ENCODE peak calls at places on chromosomes 2 and 18, in five cellular contexts. One of them, this sample, is unnamed.

GRCh38 chr18:27707201-27707600 is 469.7 kb downstream of the CDH2 start:
- DNase-seq in EH: no peak
- DNase-seq in amygdala: no peak
- DNase-seq in AG09309: no peak
- DNase-seq in NCI-H748 treated with DMSO at 0.1 percent for 48 hours: no peak
- DNase-seq in this sample: peak; percentile 7

GRCh38 chr2:21763501-21763900 is 639.7 kb downstream of the TDRD15 start:
- DNase-seq in EH: no peak
- DNase-seq in AG09309: no peak
- DNase-seq in amygdala: no peak
- DNase-seq in NCI-H748 treated with DMSO at 0.1 percent for 48 hours: no peak
- DNase-seq in this sample: no peak

GRCh38 chr2:18518116-18519111 is 42.0 kb downstream of the RDH14 start:
- DNase-seq in amygdala: no peak
- DNase-seq in AG09309: no peak
- DNase-seq in NCI-H748 treated with DMSO at 0.1 percent for 48 hours: no peak
- DNase-seq in EH: peak; percentile 80
- DNase-seq in this sample: peak; percentile 66

GRCh38 chr18:22604390-22604985 is 186.8 kb upstream of the CTAGE1 start:
- DNase-seq in NCI-H748 treated with DMSO at 0.1 percent for 48 hours: no peak
- DNase-seq in amygdala: no peak
- DNase-seq in AG09309: no peak
- DNase-seq in EH: peak; percentile 9
- DNase-seq in this sample: no peak

GRCh38 chr2:241412144-241412543 is 56.1 kb downstream of the FARP2 start:
- DNase-seq in EH: peak; percentile 91
- DNase-seq in NCI-H748 treated with DMSO at 0.1 percent for 48 hours: no peak
- DNase-seq in amygdala: no peak
- DNase-seq in AG09309: peak; percentile 69
- DNase-seq in this sample: peak; percentile 90

GRCh38 chr2:168157926-168158325 is 89.5 kb downstream of the STK39 start:
- DNase-seq in NCI-H748 treated with DMSO at 0.1 percent for 48 hours: no peak
- DNase-seq in AG09309: no peak
- DNase-seq in EH: peak; percentile 82
- DNase-seq in amygdala: no peak
- DNase-seq in this sample: no peak

GRCh38 chr2:238484522-238485452 is 58.1 kb downstream of the ASB1 start:
- DNase-seq in EH: no peak
- DNase-seq in NCI-H748 treated with DMSO at 0.1 percent for 48 hours: no peak
- DNase-seq in amygdala: no peak
- DNase-seq in AG09309: no peak
- DNase-seq in this sample: no peak

GRCh38 chr2:118056165-118056534 is 32.1 kb upstream of the INSIG2 start:
- DNase-seq in NCI-H748 treated with DMSO at 0.1 percent for 48 hours: no peak
- DNase-seq in EH: no peak
- DNase-seq in AG09309: no peak
- DNase-seq in amygdala: peak; percentile 10
- DNase-seq in this sample: no peak

GRCh38 chr2:144780983-144781382 is 261.1 kb upstream of the ZEB2 start:
- DNase-seq in NCI-H748 treated with DMSO at 0.1 percent for 48 hours: no peak
- DNase-seq in AG09309: peak; percentile 47
- DNase-seq in EH: peak; percentile 47
- DNase-seq in amygdala: no peak
- DNase-seq in this sample: peak; percentile 28

GRCh38 chr18:5542393-5543035 is 1.3 kb downstream of the EPB41L3 start:
- DNase-seq in NCI-H748 treated with DMSO at 0.1 percent for 48 hours: no peak
- DNase-seq in EH: peak; percentile 3
- DNase-seq in amygdala: no peak
- DNase-seq in AG09309: no peak
- DNase-seq in this sample: peak; percentile 63

GRCh38 chr2:47560107-47560819 is 157.3 kb downstream of the MSH2 start:
- DNase-seq in EH: no peak
- DNase-seq in NCI-H748 treated with DMSO at 0.1 percent for 48 hours: no peak
- DNase-seq in amygdala: no peak
- DNase-seq in AG09309: no peak
- DNase-seq in this sample: no peak

GRCh38 chr2:219538488-219539294 is 4.9 kb downstream of the CHPF start:
- DNase-seq in EH: no peak
- DNase-seq in amygdala: peak; percentile 19
- DNase-seq in AG09309: no peak
- DNase-seq in NCI-H748 treated with DMSO at 0.1 percent for 48 hours: no peak
- DNase-seq in this sample: no peak

GRCh38 chr2:69082430-69082997 is 69.5 kb downstream of the ANTXR1 start:
- DNase-seq in NCI-H748 treated with DMSO at 0.1 percent for 48 hours: peak; percentile 46
- DNase-seq in amygdala: no peak
- DNase-seq in EH: peak; percentile 85
- DNase-seq in AG09309: peak; percentile 53
- DNase-seq in this sample: peak; percentile 78